ENCODE peak calls at places on chromosomes 12 and 14, in ten cellular contexts. One of them, this sample, is unnamed.

GRCh38 chr14:50400461-50400860 is 3.8 kb upstream of the CDKL1 start:
- DNase-seq in AG10803: no peak
- DNase-seq in Caco-2: no peak
- DNase-seq in fibroblast of lung: no peak
- DNase-seq in A549: no peak
- DNase-seq in adrenal gland: no peak
- DNase-seq in kidney epithelial cell: no peak
- DNase-seq in SK-N-SH: no peak
- DNase-seq in right atrium auricular region: no peak
- DNase-seq in fibroblast of mammary gland: no peak
- DNase-seq in this sample: no peak

GRCh38 chr12:3036901-3037600 is 40.1 kb upstream of the TSPAN9 start:
- DNase-seq in AG10803: no peak
- DNase-seq in Caco-2: no peak
- DNase-seq in fibroblast of lung: no peak
- DNase-seq in A549: no peak
- DNase-seq in adrenal gland: no peak
- DNase-seq in kidney epithelial cell: no peak
- DNase-seq in SK-N-SH: no peak
- DNase-seq in right atrium auricular region: no peak
- DNase-seq in fibroblast of mammary gland: no peak
- DNase-seq in this sample: no peak

GRCh38 chr12:113900711-113901110 is 65.4 kb downstream of the RBM19 start:
- DNase-seq in AG10803: no peak
- DNase-seq in Caco-2: no peak
- DNase-seq in fibroblast of lung: no peak
- DNase-seq in A549: peak; percentile 7
- DNase-seq in adrenal gland: no peak
- DNase-seq in kidney epithelial cell: no peak
- DNase-seq in SK-N-SH: no peak
- DNase-seq in right atrium auricular region: no peak
- DNase-seq in fibroblast of mammary gland: no peak
- DNase-seq in this sample: peak; percentile 8

GRCh38 chr12:3727877-3728632 is 24.9 kb downstream of the CRACR2A start:
- DNase-seq in AG10803: peak; percentile 71
- DNase-seq in Caco-2: no peak
- DNase-seq in fibroblast of lung: peak; percentile 54
- DNase-seq in A549: no peak
- DNase-seq in adrenal gland: no peak
- DNase-seq in kidney epithelial cell: no peak
- DNase-seq in SK-N-SH: no peak
- DNase-seq in right atrium auricular region: no peak
- DNase-seq in fibroblast of mammary gland: peak; percentile 82
- DNase-seq in this sample: no peak

GRCh38 chr12:66103011-66103913 is 27.3 kb downstream of the LLPH start:
- DNase-seq in AG10803: peak; percentile 13
- DNase-seq in Caco-2: peak; percentile 50
- DNase-seq in fibroblast of lung: no peak
- DNase-seq in A549: peak; percentile 36
- DNase-seq in adrenal gland: no peak
- DNase-seq in kidney epithelial cell: no peak
- DNase-seq in SK-N-SH: no peak
- DNase-seq in right atrium auricular region: no peak
- DNase-seq in fibroblast of mammary gland: no peak
- DNase-seq in this sample: no peak

GRCh38 chr12:28409892-28410291 is 219.6 kb downstream of the CCDC91 start:
- DNase-seq in AG10803: peak; percentile 32
- DNase-seq in Caco-2: no peak
- DNase-seq in fibroblast of lung: peak; percentile 18
- DNase-seq in A549: no peak
- DNase-seq in adrenal gland: no peak
- DNase-seq in kidney epithelial cell: no peak
- DNase-seq in SK-N-SH: no peak
- DNase-seq in right atrium auricular region: no peak
- DNase-seq in fibroblast of mammary gland: peak; percentile 59
- DNase-seq in this sample: peak; percentile 55

GRCh38 chr12:129202109-129202814 is 349.0 kb downstream of the GLT1D1 start:
- DNase-seq in AG10803: no peak
- DNase-seq in Caco-2: no peak
- DNase-seq in fibroblast of lung: no peak
- DNase-seq in A549: no peak
- DNase-seq in adrenal gland: no peak
- DNase-seq in kidney epithelial cell: no peak
- DNase-seq in SK-N-SH: no peak
- DNase-seq in right atrium auricular region: no peak
- DNase-seq in fibroblast of mammary gland: no peak
- DNase-seq in this sample: no peak

GRCh38 chr12:6282453-6282840 is 28.0 kb upstream of the PLEKHG6 start:
- DNase-seq in AG10803: no peak
- DNase-seq in Caco-2: no peak
- DNase-seq in fibroblast of lung: no peak
- DNase-seq in A549: no peak
- DNase-seq in adrenal gland: no peak
- DNase-seq in kidney epithelial cell: no peak
- DNase-seq in SK-N-SH: no peak
- DNase-seq in right atrium auricular region: no peak
- DNase-seq in fibroblast of mammary gland: no peak
- DNase-seq in this sample: no peak

GRCh38 chr12:8840938-8841633 is 18.7 kb downstream of the A2ML1 start:
- DNase-seq in AG10803: no peak
- DNase-seq in Caco-2: no peak
- DNase-seq in fibroblast of lung: no peak
- DNase-seq in A549: no peak
- DNase-seq in adrenal gland: no peak
- DNase-seq in kidney epithelial cell: no peak
- DNase-seq in SK-N-SH: no peak
- DNase-seq in right atrium auricular region: no peak
- DNase-seq in fibroblast of mammary gland: no peak
- DNase-seq in this sample: no peak

DNA sequence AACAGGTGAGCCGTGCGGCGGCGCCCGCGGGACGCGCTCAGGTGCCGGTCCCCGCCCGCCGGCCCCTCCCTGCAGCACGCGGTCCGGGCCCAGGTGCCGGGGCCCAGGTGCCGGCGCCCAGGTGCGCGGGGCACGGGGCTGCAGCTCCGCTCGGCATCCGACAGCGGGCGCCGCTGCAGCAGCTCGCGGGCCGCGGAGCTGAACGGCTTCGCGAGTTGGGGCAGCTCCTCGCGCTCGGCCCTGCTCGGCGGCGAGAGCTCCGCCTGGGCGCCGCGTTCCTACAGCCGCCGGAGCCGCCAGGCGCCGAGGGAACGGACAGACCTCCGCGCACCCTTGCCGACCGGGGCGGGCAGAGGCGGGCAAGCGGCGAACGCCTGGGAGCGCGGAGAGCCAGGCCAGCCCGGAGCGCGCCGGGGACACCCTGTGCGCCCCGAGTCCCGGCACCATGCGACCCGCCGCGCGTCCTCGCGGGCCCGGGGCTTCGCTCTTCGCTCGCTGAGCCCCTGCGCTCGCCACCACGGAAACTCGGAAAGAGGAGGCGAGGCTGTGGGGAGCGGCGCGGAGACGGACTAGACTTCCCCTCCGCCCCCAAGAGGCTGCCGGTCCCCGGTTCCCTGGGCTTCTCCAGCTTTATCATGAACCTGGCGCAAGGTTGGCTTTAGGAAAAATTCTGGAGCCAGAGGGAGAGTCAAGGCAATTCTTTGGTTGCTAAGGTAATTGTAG is at the start of gene RGS6:
- DNase-seq in AG10803: no peak
- DNase-seq in Caco-2: no peak
- DNase-seq in fibroblast of lung: no peak
- DNase-seq in A549: peak; percentile 40
- DNase-seq in adrenal gland: no peak
- DNase-seq in kidney epithelial cell: no peak
- DNase-seq in SK-N-SH: peak; percentile 52
- DNase-seq in right atrium auricular region: no peak
- DNase-seq in fibroblast of mammary gland: no peak
- DNase-seq in this sample: peak; percentile 34
- TF ChIP-seq CTCF in AG10803: no peak
- TF ChIP-seq CTCF in Caco-2: no peak
- TF ChIP-seq CTCF in fibroblast of lung: no peak
- TF ChIP-seq CTCF in A549: peak; percentile 38
- TF ChIP-seq CTCF in adrenal gland: no peak
- TF ChIP-seq CTCF in kidney epithelial cell: no peak
- TF ChIP-seq CTCF in SK-N-SH: no peak
- TF ChIP-seq CTCF in right atrium auricular region: peak; percentile 66
- TF ChIP-seq CTCF in fibroblast of mammary gland: no peak
- TF ChIP-seq CTCF in this sample: no peak

GRCh38 chr12:104263580-104264358 is 39.8 kb upstream of the EID3 start:
- DNase-seq in AG10803: peak; percentile 95
- DNase-seq in Caco-2: no peak
- DNase-seq in fibroblast of lung: peak; percentile 37
- DNase-seq in A549: no peak
- DNase-seq in adrenal gland: no peak
- DNase-seq in kidney epithelial cell: no peak
- DNase-seq in SK-N-SH: peak; percentile 75
- DNase-seq in right atrium auricular region: peak; percentile 47
- DNase-seq in fibroblast of mammary gland: peak; percentile 91
- DNase-seq in this sample: peak; percentile 90
- H3K4me3 ChIP-seq in AG10803: no peak overlapping the region
- H3K4me3 ChIP-seq in Caco-2: no peak overlapping the region
- H3K4me3 ChIP-seq in fibroblast of lung: no peak overlapping the region
- H3K4me3 ChIP-seq in A549: no peak overlapping the region
- H3K4me3 ChIP-seq in adrenal gland: no peak overlapping the region
- H3K4me3 ChIP-seq in kidney epithelial cell: no peak overlapping the region
- H3K4me3 ChIP-seq in SK-N-SH: no peak overlapping the region
- H3K4me3 ChIP-seq in right atrium auricular region: no peak overlapping the region
- H3K4me3 ChIP-seq in fibroblast of mammary gland: no peak overlapping the region
- H3K4me3 ChIP-seq in this sample: no peak overlapping the region

GRCh38 chr12:46373303-46374182 is 970 bp upstream of the SLC38A2 start:
- DNase-seq in AG10803: no peak
- DNase-seq in Caco-2: peak; percentile 72
- DNase-seq in fibroblast of lung: peak; percentile 71
- DNase-seq in A549: no peak
- DNase-seq in adrenal gland: peak; percentile 67
- DNase-seq in kidney epithelial cell: no peak
- DNase-seq in SK-N-SH: peak; percentile 66
- DNase-seq in right atrium auricular region: peak; percentile 77
- DNase-seq in fibroblast of mammary gland: no peak
- DNase-seq in this sample: no peak
- TF ChIP-seq CTCF in AG10803: peak; percentile 33
- TF ChIP-seq CTCF in Caco-2: peak; percentile 35
- TF ChIP-seq CTCF in fibroblast of lung: no peak
- TF ChIP-seq CTCF in A549: no peak
- TF ChIP-seq CTCF in adrenal gland: no peak
- TF ChIP-seq CTCF in kidney epithelial cell: peak; percentile 32
- TF ChIP-seq CTCF in SK-N-SH: peak; percentile 40
- TF ChIP-seq CTCF in right atrium auricular region: no peak
- TF ChIP-seq CTCF in fibroblast of mammary gland: no peak
- TF ChIP-seq CTCF in this sample: peak; percentile 3

DNA sequence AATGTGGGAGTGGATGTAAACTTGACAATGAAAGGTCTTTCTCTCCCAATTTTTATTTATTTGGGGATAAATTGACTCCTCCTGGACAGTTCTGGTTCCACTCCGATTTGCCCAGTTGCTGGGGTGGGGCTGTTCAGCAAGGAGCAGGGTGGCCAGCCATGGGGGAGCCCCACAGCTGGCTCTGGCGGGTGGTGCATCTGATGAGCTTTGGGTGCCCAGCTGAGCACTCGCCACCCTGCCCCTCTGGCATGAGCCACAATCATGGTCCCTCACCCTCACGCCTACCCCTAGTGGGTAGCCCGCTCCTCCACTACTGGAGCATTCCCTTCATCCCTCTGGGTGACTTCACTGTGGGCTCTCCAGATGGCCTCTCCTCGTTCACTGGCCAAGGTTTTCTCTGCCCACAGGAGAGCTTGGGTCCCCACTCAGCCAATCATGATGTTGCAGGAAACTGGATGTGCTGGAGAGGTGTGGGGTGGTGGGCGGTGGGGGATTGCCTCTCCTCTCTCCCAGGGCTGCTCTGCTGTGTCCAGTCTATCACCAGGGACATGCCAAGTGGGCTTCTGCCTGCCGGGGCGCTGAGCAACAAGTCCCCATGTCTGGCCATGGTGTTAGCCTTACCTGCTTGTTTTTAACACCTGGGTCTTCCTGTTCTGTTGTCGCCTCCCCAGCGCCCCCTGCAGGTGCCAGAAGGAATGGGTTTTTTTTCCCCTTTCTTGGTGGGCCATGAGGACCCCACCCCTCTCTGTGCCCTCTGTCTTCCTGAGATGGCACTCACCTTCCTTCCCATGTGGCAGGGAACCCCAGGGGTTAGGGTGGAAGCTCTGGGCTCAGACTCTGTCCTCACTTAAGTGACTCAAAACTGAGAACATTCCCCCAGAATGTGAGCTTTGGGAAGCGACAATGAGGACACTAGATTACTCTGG is 3.4 kb downstream of the CYP46A1 start:
- DNase-seq in AG10803: no peak
- DNase-seq in Caco-2: peak; percentile 49
- DNase-seq in fibroblast of lung: no peak
- DNase-seq in A549: no peak
- DNase-seq in adrenal gland: no peak
- DNase-seq in kidney epithelial cell: no peak
- DNase-seq in SK-N-SH: no peak
- DNase-seq in right atrium auricular region: peak; percentile 38
- DNase-seq in fibroblast of mammary gland: no peak
- DNase-seq in this sample: no peak
- H3K4me3 ChIP-seq in AG10803: no peak overlapping the region
- H3K4me3 ChIP-seq in Caco-2: no peak overlapping the region
- H3K4me3 ChIP-seq in fibroblast of lung: no peak overlapping the region
- H3K4me3 ChIP-seq in A549: no peak overlapping the region
- H3K4me3 ChIP-seq in adrenal gland: no peak overlapping the region
- H3K4me3 ChIP-seq in kidney epithelial cell: no peak overlapping the region
- H3K4me3 ChIP-seq in SK-N-SH: no peak overlapping the region
- H3K4me3 ChIP-seq in right atrium auricular region: no peak overlapping the region
- H3K4me3 ChIP-seq in fibroblast of mammary gland: no peak overlapping the region
- H3K4me3 ChIP-seq in this sample: no peak overlapping the region

GRCh38 chr12:75658286-75658685 is 146.9 kb upstream of the KRR1 start:
- DNase-seq in AG10803: no peak
- DNase-seq in Caco-2: no peak
- DNase-seq in fibroblast of lung: no peak
- DNase-seq in A549: no peak
- DNase-seq in adrenal gland: no peak
- DNase-seq in kidney epithelial cell: no peak
- DNase-seq in SK-N-SH: no peak
- DNase-seq in right atrium auricular region: no peak
- DNase-seq in fibroblast of mammary gland: no peak
- DNase-seq in this sample: no peak

GRCh38 chr12:75661927-75662326 is 150.5 kb upstream of the KRR1 start:
- DNase-seq in AG10803: no peak
- DNase-seq in Caco-2: no peak
- DNase-seq in fibroblast of lung: peak; percentile 91
- DNase-seq in A549: no peak
- DNase-seq in adrenal gland: no peak
- DNase-seq in kidney epithelial cell: no peak
- DNase-seq in SK-N-SH: no peak
- DNase-seq in right atrium auricular region: no peak
- DNase-seq in fibroblast of mammary gland: peak; percentile 84
- DNase-seq in this sample: no peak

GRCh38 chr12:75658826-75659823 is 147.7 kb upstream of the KRR1 start:
- DNase-seq in AG10803: peak; percentile 70
- DNase-seq in Caco-2: no peak
- DNase-seq in fibroblast of lung: peak; percentile 69
- DNase-seq in A549: peak; percentile 46
- DNase-seq in adrenal gland: no peak
- DNase-seq in kidney epithelial cell: no peak
- DNase-seq in SK-N-SH: no peak
- DNase-seq in right atrium auricular region: no peak
- DNase-seq in fibroblast of mammary gland: peak; percentile 88
- DNase-seq in this sample: peak; percentile 86

GRCh38 chr12:75660805-75661404 is 149.5 kb upstream of the KRR1 start:
- DNase-seq in AG10803: no peak
- DNase-seq in Caco-2: no peak
- DNase-seq in fibroblast of lung: peak; percentile 30
- DNase-seq in A549: peak; percentile 45
- DNase-seq in adrenal gland: no peak
- DNase-seq in kidney epithelial cell: peak; percentile 83
- DNase-seq in SK-N-SH: no peak
- DNase-seq in right atrium auricular region: no peak
- DNase-seq in fibroblast of mammary gland: peak; percentile 97
- DNase-seq in this sample: no peak

GRCh38 chr12:75660107-75660530 is 148.7 kb upstream of the KRR1 start:
- DNase-seq in AG10803: peak; percentile 56
- DNase-seq in Caco-2: no peak
- DNase-seq in fibroblast of lung: peak; percentile 93
- DNase-seq in A549: peak; percentile 80
- DNase-seq in adrenal gland: no peak
- DNase-seq in kidney epithelial cell: peak; percentile 92
- DNase-seq in SK-N-SH: no peak
- DNase-seq in right atrium auricular region: no peak
- DNase-seq in fibroblast of mammary gland: peak; percentile 99
- DNase-seq in this sample: peak; percentile 78
- TF ChIP-seq CTCF in AG10803: no peak
- TF ChIP-seq CTCF in Caco-2: no peak
- TF ChIP-seq CTCF in fibroblast of lung: no peak
- TF ChIP-seq CTCF in A549: no peak
- TF ChIP-seq CTCF in adrenal gland: no peak
- TF ChIP-seq CTCF in kidney epithelial cell: no peak
- TF ChIP-seq CTCF in SK-N-SH: no peak
- TF ChIP-seq CTCF in right atrium auricular region: no peak
- TF ChIP-seq CTCF in fibroblast of mammary gland: no peak
- TF ChIP-seq CTCF in this sample: no peak